ENCODE peak calls at places on chromosomes 2 and 18, in ten cellular contexts. One of them, this sample, is unnamed.

GRCh38 chr2:46315103-46315890 is 18.1 kb downstream of the EPAS1 start:
- DNase-seq in tibial artery: peak
- DNase-seq in fibroblast of mammary gland: peak
- DNase-seq in fibroblast of lung: peak
- DNase-seq in natural killer cell: no peak
- DNase-seq in hepatocyte: peak
- DNase-seq in psoas muscle: peak
- DNase-seq in GM20000: no peak
- DNase-seq in foreskin fibroblast: peak
- DNase-seq in MCF 10A: peak
- DNase-seq in this sample: no peak

GRCh38 chr2:222468338-222468737 is 44.0 kb downstream of the SGPP2 start:
- DNase-seq in MCF 10A: peak
- DNase-seq in foreskin fibroblast: no peak
- DNase-seq in psoas muscle: no peak
- DNase-seq in GM20000: no peak
- DNase-seq in hepatocyte: peak
- DNase-seq in natural killer cell: no peak
- DNase-seq in fibroblast of lung: no peak
- DNase-seq in tibial artery: no peak
- DNase-seq in fibroblast of mammary gland: no peak
- DNase-seq in this sample: no peak

GRCh38 chr2:19336781-19337180 is 21.6 kb downstream of the OSR1 start:
- DNase-seq in MCF 10A: no peak
- DNase-seq in fibroblast of lung: no peak
- DNase-seq in tibial artery: no peak
- DNase-seq in psoas muscle: no peak
- DNase-seq in hepatocyte: no peak
- DNase-seq in GM20000: no peak
- DNase-seq in foreskin fibroblast: no peak
- DNase-seq in fibroblast of mammary gland: no peak
- DNase-seq in natural killer cell: no peak
- DNase-seq in this sample: no peak

GRCh38 chr2:181124499-181124898 is 144.1 kb downstream of the UBE2E3 start:
- DNase-seq in psoas muscle: no peak
- DNase-seq in foreskin fibroblast: peak
- DNase-seq in natural killer cell: no peak
- DNase-seq in GM20000: no peak
- DNase-seq in MCF 10A: no peak
- DNase-seq in fibroblast of mammary gland: peak
- DNase-seq in hepatocyte: no peak
- DNase-seq in tibial artery: no peak
- DNase-seq in fibroblast of lung: peak
- DNase-seq in this sample: no peak

GRCh38 chr2:191653669-191654402 is 24.1 kb upstream of the NABP1 start:
- DNase-seq in GM20000: no peak
- DNase-seq in foreskin fibroblast: no peak
- DNase-seq in fibroblast of lung: no peak
- DNase-seq in fibroblast of mammary gland: no peak
- DNase-seq in hepatocyte: no peak
- DNase-seq in psoas muscle: no peak
- DNase-seq in natural killer cell: no peak
- DNase-seq in tibial artery: no peak
- DNase-seq in MCF 10A: no peak
- DNase-seq in this sample: no peak

GRCh38 chr2:193627187-193627917 is 1432.6 kb upstream of the TMEFF2 start:
- DNase-seq in fibroblast of mammary gland: no peak
- DNase-seq in hepatocyte: peak
- DNase-seq in MCF 10A: peak
- DNase-seq in GM20000: no peak
- DNase-seq in fibroblast of lung: no peak
- DNase-seq in foreskin fibroblast: no peak
- DNase-seq in psoas muscle: no peak
- DNase-seq in natural killer cell: no peak
- DNase-seq in tibial artery: no peak
- DNase-seq in this sample: no peak

GRCh38 chr18:25805323-25805722 is 285.1 kb downstream of the SS18 start:
- DNase-seq in fibroblast of lung: peak
- DNase-seq in hepatocyte: peak
- DNase-seq in natural killer cell: no peak
- DNase-seq in foreskin fibroblast: peak
- DNase-seq in MCF 10A: peak
- DNase-seq in GM20000: no peak
- DNase-seq in psoas muscle: peak
- DNase-seq in fibroblast of mammary gland: peak
- DNase-seq in tibial artery: no peak
- DNase-seq in this sample: no peak

GRCh38 chr2:191302459-191303155 is 57.4 kb downstream of the MYO1B start:
- DNase-seq in GM20000: no peak
- DNase-seq in hepatocyte: no peak
- DNase-seq in fibroblast of mammary gland: peak
- DNase-seq in psoas muscle: no peak
- DNase-seq in tibial artery: no peak
- DNase-seq in fibroblast of lung: no peak
- DNase-seq in MCF 10A: peak
- DNase-seq in natural killer cell: no peak
- DNase-seq in foreskin fibroblast: no peak
- DNase-seq in this sample: no peak

GRCh38 chr2:205364261-205364660 is 318.0 kb upstream of the NRP2 start:
- DNase-seq in foreskin fibroblast: no peak
- DNase-seq in tibial artery: no peak
- DNase-seq in natural killer cell: no peak
- DNase-seq in fibroblast of lung: no peak
- DNase-seq in MCF 10A: no peak
- DNase-seq in hepatocyte: no peak
- DNase-seq in GM20000: no peak
- DNase-seq in fibroblast of mammary gland: no peak
- DNase-seq in psoas muscle: no peak
- DNase-seq in this sample: no peak

GRCh38 chr2:203685081-203685621 is 21.3 kb upstream of the CD28 start:
- DNase-seq in GM20000: no peak
- DNase-seq in natural killer cell: no peak
- DNase-seq in foreskin fibroblast: peak
- DNase-seq in hepatocyte: no peak
- DNase-seq in MCF 10A: peak
- DNase-seq in fibroblast of mammary gland: peak
- DNase-seq in psoas muscle: no peak
- DNase-seq in fibroblast of lung: peak
- DNase-seq in tibial artery: no peak
- DNase-seq in this sample: no peak

DNA sequence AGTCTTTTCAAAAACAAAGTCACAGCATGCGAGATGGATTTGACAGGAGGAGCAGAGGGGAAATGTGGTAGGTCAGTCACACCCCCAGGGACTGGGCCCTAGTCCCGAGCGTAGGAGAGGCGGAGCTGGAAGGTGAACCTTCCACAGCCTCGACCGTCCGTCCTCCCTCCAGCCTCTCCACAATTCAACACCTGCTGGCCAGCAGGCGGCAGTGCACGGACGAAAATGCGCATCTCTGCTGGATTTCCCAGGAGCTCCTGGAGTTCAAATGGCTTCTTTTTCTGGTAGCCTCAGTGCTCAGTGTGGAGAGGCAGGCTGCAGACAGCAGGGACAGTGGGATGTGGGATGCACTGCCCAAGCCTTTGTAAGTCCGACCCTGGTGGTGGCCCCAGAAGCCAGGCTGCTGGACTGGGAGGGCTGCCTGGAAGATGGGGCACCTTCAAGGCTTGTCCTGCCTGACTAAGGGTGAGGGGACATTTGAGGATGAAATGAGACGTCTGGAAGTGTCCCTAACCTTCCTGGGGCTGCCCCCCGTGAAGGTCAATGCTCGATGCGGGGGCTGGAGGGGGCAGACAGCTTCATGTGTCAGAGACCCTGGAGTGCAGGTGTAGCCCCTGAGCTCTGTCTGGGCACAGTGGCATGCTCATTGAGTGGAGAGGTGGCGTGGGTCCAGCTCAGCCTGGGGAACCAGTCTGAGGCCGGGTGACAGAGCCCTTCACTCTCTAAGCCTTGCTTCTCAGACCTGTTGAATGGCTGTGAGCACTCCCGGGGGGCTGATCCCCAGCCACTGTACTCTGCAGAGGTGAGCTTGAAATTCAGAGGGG is 189.5 kb downstream of the TFCP2L1 start:
- DNase-seq in psoas muscle: peak
- DNase-seq in fibroblast of lung: peak
- DNase-seq in tibial artery: peak
- DNase-seq in natural killer cell: no peak
- DNase-seq in fibroblast of mammary gland: peak
- DNase-seq in GM20000: peak
- DNase-seq in hepatocyte: peak
- DNase-seq in MCF 10A: peak
- DNase-seq in foreskin fibroblast: peak
- DNase-seq in this sample: peak
- TF ChIP-seq CTCF in psoas muscle: peak
- TF ChIP-seq CTCF in fibroblast of lung: peak
- TF ChIP-seq CTCF in tibial artery: peak
- TF ChIP-seq CTCF in natural killer cell: no peak
- TF ChIP-seq CTCF in fibroblast of mammary gland: peak
- TF ChIP-seq CTCF in GM20000: peak
- TF ChIP-seq CTCF in hepatocyte: peak
- TF ChIP-seq CTCF in MCF 10A: peak
- TF ChIP-seq CTCF in foreskin fibroblast: peak
- TF ChIP-seq CTCF in this sample: peak

DNA sequence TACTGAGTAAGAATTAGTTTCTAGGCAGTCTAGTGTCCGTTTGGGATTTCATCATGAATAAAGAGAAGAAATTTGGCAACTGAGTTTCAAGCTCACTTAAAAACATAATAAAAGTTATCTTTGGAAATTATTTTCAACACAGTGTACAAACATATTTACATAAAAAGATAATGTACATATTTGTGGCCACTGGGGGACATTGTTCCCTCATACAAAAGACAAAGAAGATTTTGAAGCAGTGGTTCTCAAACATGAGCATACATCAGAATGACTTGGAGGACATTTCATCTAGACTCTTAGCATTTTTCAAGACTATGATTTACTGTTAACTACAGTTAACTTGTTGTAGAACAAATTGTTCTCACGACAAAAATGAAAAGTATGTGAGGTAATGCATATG is 15.7 kb upstream of the TTC21B start:
- DNase-seq in natural killer cell: no peak
- DNase-seq in fibroblast of lung: peak
- DNase-seq in MCF 10A: no peak
- DNase-seq in psoas muscle: no peak
- DNase-seq in hepatocyte: no peak
- DNase-seq in GM20000: no peak
- DNase-seq in foreskin fibroblast: no peak
- DNase-seq in tibial artery: no peak
- DNase-seq in fibroblast of mammary gland: peak
- DNase-seq in this sample: no peak
- TF ChIP-seq CTCF in natural killer cell: no peak
- TF ChIP-seq CTCF in fibroblast of lung: no peak
- TF ChIP-seq CTCF in MCF 10A: no peak
- TF ChIP-seq CTCF in psoas muscle: no peak
- TF ChIP-seq CTCF in hepatocyte: no peak
- TF ChIP-seq CTCF in GM20000: no peak
- TF ChIP-seq CTCF in foreskin fibroblast: no peak
- TF ChIP-seq CTCF in tibial artery: no peak
- TF ChIP-seq CTCF in fibroblast of mammary gland: peak
- TF ChIP-seq CTCF in this sample: no peak

DNA sequence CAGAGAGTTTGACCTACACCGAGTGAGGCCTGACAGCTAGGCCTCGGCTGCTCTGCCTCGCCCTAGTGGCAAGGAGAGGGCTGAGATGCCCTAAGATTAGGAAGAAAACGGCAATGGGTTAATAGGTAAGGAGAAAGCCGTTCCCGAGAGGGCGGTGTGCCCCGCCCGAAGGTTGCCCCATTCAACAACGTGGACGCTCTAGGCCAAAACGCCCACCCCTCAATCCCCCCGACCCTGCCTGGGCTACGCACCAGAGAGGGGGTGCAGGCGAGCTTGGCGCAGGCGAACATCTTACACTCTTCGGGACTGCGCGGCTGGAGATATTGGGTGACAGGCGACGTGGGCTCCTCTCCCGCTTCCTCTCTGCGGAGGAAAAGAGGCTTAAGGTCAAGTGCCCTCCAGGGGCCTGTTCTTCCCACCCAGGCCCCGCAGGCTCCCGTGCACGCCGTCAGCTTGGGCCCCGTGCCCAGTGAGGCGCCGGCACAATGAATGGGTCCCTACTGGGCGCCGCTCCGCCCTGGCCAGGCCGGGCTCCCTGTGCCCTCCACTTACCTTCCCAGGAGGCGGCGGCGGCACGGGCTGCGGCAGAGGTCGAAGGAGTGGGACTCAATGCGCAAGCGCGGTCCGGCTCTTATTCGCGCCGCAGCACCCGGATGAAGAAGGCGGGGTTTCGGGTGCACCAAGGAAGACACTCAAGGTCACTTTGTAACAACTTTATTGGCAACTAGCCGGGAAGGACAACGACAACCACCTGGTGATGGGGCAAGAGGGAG is at the start of gene ATP5MC3:
- DNase-seq in foreskin fibroblast: peak
- DNase-seq in psoas muscle: peak
- DNase-seq in fibroblast of lung: peak
- DNase-seq in hepatocyte: peak
- DNase-seq in fibroblast of mammary gland: peak
- DNase-seq in GM20000: peak
- DNase-seq in MCF 10A: peak
- DNase-seq in tibial artery: peak
- DNase-seq in natural killer cell: peak
- DNase-seq in this sample: peak
- TF ChIP-seq CTCF in foreskin fibroblast: no peak
- TF ChIP-seq CTCF in psoas muscle: peak
- TF ChIP-seq CTCF in fibroblast of lung: peak
- TF ChIP-seq CTCF in hepatocyte: no peak
- TF ChIP-seq CTCF in fibroblast of mammary gland: peak
- TF ChIP-seq CTCF in GM20000: no peak
- TF ChIP-seq CTCF in MCF 10A: peak
- TF ChIP-seq CTCF in tibial artery: no peak
- TF ChIP-seq CTCF in natural killer cell: no peak
- TF ChIP-seq CTCF in this sample: no peak

DNA sequence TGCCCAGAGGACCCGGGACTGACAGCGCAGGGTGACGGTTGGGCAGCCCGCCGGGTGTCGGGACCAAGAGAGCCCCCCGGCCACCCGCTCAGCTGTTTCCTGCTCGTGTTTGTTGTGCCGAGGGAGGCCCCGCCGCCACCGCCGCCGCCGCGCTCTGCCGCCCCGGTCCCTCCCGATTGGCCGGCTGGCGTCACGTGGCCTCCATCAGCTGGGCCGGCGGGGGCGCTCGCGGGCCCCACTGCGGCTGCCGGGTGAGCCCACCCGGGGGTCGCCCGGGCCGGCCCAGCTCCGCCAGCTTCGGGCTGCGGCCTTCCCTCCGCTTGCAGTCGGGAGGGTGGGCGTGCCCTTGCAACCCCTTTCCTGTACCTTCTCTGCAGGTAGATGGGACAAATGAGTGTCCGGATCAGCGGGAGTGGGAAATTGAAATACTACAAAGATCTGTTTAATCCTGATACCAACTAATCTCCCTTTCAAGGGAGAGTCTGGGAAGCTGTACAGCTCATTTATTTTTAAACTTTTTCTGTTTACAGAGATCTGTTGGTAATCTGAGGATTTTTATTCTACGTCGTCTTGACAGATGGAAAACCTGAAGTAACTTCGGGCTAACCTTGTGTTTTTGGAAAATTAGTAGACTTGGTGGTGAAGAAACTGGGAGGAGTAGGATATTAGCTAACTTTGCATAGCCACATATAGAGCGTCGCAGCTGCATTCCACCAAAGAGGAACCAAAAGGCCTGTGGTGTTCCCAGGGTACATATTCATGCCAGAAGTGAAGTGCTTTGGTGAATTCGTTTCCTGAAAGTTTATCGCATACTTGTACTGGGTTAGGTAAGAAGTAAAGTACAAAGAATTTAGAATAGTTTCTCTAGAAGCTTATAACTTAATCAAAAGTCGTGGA is 1.2 kb downstream of the YPEL5 start:
- DNase-seq in fibroblast of lung: peak
- DNase-seq in MCF 10A: peak
- DNase-seq in foreskin fibroblast: peak
- DNase-seq in natural killer cell: peak
- DNase-seq in GM20000: peak
- DNase-seq in psoas muscle: peak
- DNase-seq in fibroblast of mammary gland: peak
- DNase-seq in tibial artery: peak
- DNase-seq in hepatocyte: peak
- DNase-seq in this sample: peak
- TF ChIP-seq CTCF in fibroblast of lung: no peak
- TF ChIP-seq CTCF in MCF 10A: peak
- TF ChIP-seq CTCF in foreskin fibroblast: peak
- TF ChIP-seq CTCF in natural killer cell: peak
- TF ChIP-seq CTCF in GM20000: no peak
- TF ChIP-seq CTCF in psoas muscle: peak
- TF ChIP-seq CTCF in fibroblast of mammary gland: no peak
- TF ChIP-seq CTCF in tibial artery: peak
- TF ChIP-seq CTCF in hepatocyte: peak
- TF ChIP-seq CTCF in this sample: peak

This sample was measured in progenitor cell of endocrine pancreas.